ENCODE peak calls at places on chromosomes 2 and 18, in nine cellular contexts. T, G, N, L, F, Y, V, W and A are unnamed samples.

GRCh38 chr2:101464841-101465240 is 10.1 kb downstream of the RFX8 start:
- DNase-seq in T (no peak), G (no peak), N (no peak), L (no peak), F (no peak), Y (no peak), V (no peak), W (no peak), A (no peak)

GRCh38 chr2:191806396-191806795 is 40.5 kb downstream of the CAVIN2 start:
- DNase-seq in T (no peak), G (no peak), N (no peak), L (no peak), F (no peak), Y (no peak), V (no peak), W (no peak), A (no peak)

GRCh38 chr2:26033270-26033768 is 565 bp upstream of the RAB10 start:
- DNase-seq in T (peak; percentile 70), G (peak; percentile 94), N (peak; percentile 84), L (no peak), F (no peak), Y (no peak), V (no peak), W (no peak), A (peak; percentile 87)

GRCh38 chr2:158783923-158784322 is 11.2 kb upstream of the DAPL1 start:
- DNase-seq in T (no peak), G (no peak), N (no peak), L (no peak), F (no peak), Y (no peak), V (no peak), W (no peak), A (peak; percentile 50)

GRCh38 chr2:95552911-95553310 is 38.9 kb upstream of the TRIM43 start:
- DNase-seq in T (no peak), G (no peak), N (peak; percentile 7), L (no peak), F (no peak), Y (no peak), V (no peak), W (no peak), A (peak; percentile 6)

GRCh38 chr18:10787293-10787901 is 261.6 kb downstream of the NAPG start:
- DNase-seq in T (peak; percentile 45), G (peak; percentile 91), N (peak; percentile 94), L (peak; percentile 95), F (peak; percentile 89), Y (peak; percentile 70), V (peak; percentile 79), W (no peak), A (peak; percentile 92)

GRCh38 chr18:10822457-10822856 is 296.6 kb downstream of the NAPG start:
- DNase-seq in T (peak; percentile 12), G (peak; percentile 32), N (peak; percentile 24), L (no peak), F (no peak), Y (no peak), V (no peak), W (no peak), A (no peak)

GRCh38 chr2:241617431-241618154 is 19.4 kb downstream of the THAP4 start:
- DNase-seq in T (no peak), G (no peak), N (no peak), L (peak; percentile 65), F (no peak), Y (no peak), V (no peak), W (no peak), A (peak; percentile 72)

GRCh38 chr2:171309727-171310265 is 124.0 kb downstream of the METTL8 start:
- DNase-seq in T (no peak), G (no peak), N (no peak), L (no peak), F (no peak), Y (no peak), V (no peak), W (no peak), A (no peak)

GRCh38 chr2:178401994-178402437 is 49.0 kb downstream of the PRKRA start:
- DNase-seq in T (no peak), G (no peak), N (no peak), L (no peak), F (no peak), Y (no peak), V (no peak), W (no peak), A (no peak)

GRCh38 chr2:25086070-25086560 is 44.2 kb downstream of the EFR3B start:
- DNase-seq in T (no peak), G (no peak), N (no peak), L (no peak), F (no peak), Y (no peak), V (no peak), W (no peak), A (no peak)

GRCh38 chr2:45329045-45329677 is 281.9 kb downstream of the SRBD1 start:
- DNase-seq in T (no peak), G (no peak), N (no peak), L (no peak), F (no peak), Y (no peak), V (no peak), W (no peak), A (no peak)

GRCh38 chr18:67475673-67476072 is 40.8 kb downstream of the DSEL start:
- DNase-seq in T (no peak), G (no peak), N (no peak), L (no peak), F (no peak), Y (no peak), V (no peak), W (no peak), A (no peak)

GRCh38 chr2:121104721-121105141 is 180.3 kb downstream of the TFCP2L1 start:
- DNase-seq in T (no peak), G (no peak), N (no peak), L (no peak), F (no peak), Y (no peak), V (no peak), W (no peak), A (no peak)

GRCh38 chr2:192448881-192449280 is 254.1 kb upstream of the TMEFF2 start:
- DNase-seq in T (no peak), G (no peak), N (no peak), L (no peak), F (no peak), Y (no peak), V (no peak), W (no peak), A (no peak)

GRCh38 chr2:107358921-107359320 is 467.8 kb upstream of the RGPD4 start:
- DNase-seq in T (no peak), G (no peak), N (no peak), L (no peak), F (no peak), Y (no peak), V (no peak), W (no peak), A (no peak)

GRCh38 chr2:226796840-226797288 is 2.8 kb downstream of the IRS1 start:
- DNase-seq in T (no peak), G (no peak), N (no peak), L (no peak), F (peak; percentile 44), Y (no peak), V (no peak), W (no peak), A (peak; percentile 27)

GRCh38 chr2:47888581-47889280 is 17.6 kb downstream of the FBXO11 start:
- DNase-seq in T (no peak), G (no peak), N (no peak), L (no peak), F (no peak), Y (no peak), V (no peak), W (no peak), A (peak; percentile 58)

GRCh38 chr2:70643715-70644114 is 90.1 kb upstream of the TGFA start:
- DNase-seq in T (peak; percentile 64), G (no peak), N (peak; percentile 82), L (no peak), F (no peak), Y (no peak), V (no peak), W (no peak), A (peak; percentile 49)

GRCh38 chr2:196798980-196799379 is 503 bp downstream of the GTF3C3 start:
- DNase-seq in T (peak; percentile 7), G (no peak), N (no peak), L (no peak), F (no peak), Y (no peak), V (no peak), W (no peak), A (no peak)

GRCh38 chr2:203804070-203804469 is 63.5 kb upstream of the CTLA4 start:
- DNase-seq in T (no peak), G (no peak), N (no peak), L (no peak), F (peak; percentile 70), Y (peak; percentile 12), V (no peak), W (no peak), A (no peak)

GRCh38 chr2:106582431-106583143 is 95.4 kb downstream of the CD8B2 start:
- DNase-seq in T (peak; percentile 80), G (peak; percentile 72), N (peak; percentile 69), L (peak; percentile 78), F (peak; percentile 79), Y (peak; percentile 28), V (peak; percentile 8), W (no peak), A (peak; percentile 60)

GRCh38 chr2:172298009-172298408 is 129.4 kb upstream of the ITGA6 start:
- DNase-seq in T (no peak), G (no peak), N (no peak), L (no peak), F (no peak), Y (no peak), V (no peak), W (no peak), A (no peak)

GRCh38 chr18:58128286-58129018 is 84.4 kb downstream of the NEDD4L start:
- DNase-seq in T (no peak), G (no peak), N (no peak), L (no peak), F (no peak), Y (no peak), V (no peak), W (no peak), A (no peak)

GRCh38 chr2:147327636-147328035 is 517.2 kb upstream of the ACVR2A start:
- DNase-seq in T (no peak), G (no peak), N (no peak), L (no peak), F (no peak), Y (no peak), V (no peak), W (no peak), A (peak; percentile 2)

GRCh38 chr2:60560734-60561649 is 7.5 kb upstream of the BCL11A start:
- DNase-seq in T (no peak), G (peak; percentile 51), N (peak; percentile 75), L (no peak), F (no peak), Y (no peak), V (no peak), W (no peak), A (peak; percentile 83)

GRCh38 chr18:21960189-21960588 is 209.2 kb upstream of the GATA6 start:
- DNase-seq in T (no peak), G (no peak), N (no peak), L (no peak), F (no peak), Y (no peak), V (no peak), W (no peak), A (no peak)

GRCh38 chr2:145060876-145061275 is 541.0 kb upstream of the ZEB2 start:
- DNase-seq in T (no peak), G (no peak), N (no peak), L (no peak), F (no peak), Y (no peak), V (no peak), W (no peak), A (no peak)

GRCh38 chr2:103977681-103978080 is 876.2 kb upstream of the POU3F3 start:
- DNase-seq in T (no peak), G (no peak), N (no peak), L (no peak), F (no peak), Y (no peak), V (no peak), W (no peak), A (no peak)

GRCh38 chr2:101160454-101160853 is 9.3 kb upstream of the TBC1D8 start:
- DNase-seq in T (no peak), G (no peak), N (no peak), L (no peak), F (peak; percentile 55), Y (no peak), V (no peak), W (no peak), A (no peak)

GRCh38 chr2:168175469-168175868 is 71.9 kb downstream of the STK39 start:
- DNase-seq in T (no peak), G (no peak), N (no peak), L (no peak), F (no peak), Y (no peak), V (no peak), W (no peak), A (no peak)